ENCODE peak calls at places on chromosomes 13 and 19, in ten cellular contexts. B is psoas muscle, I is cardiac fibroblast, V is uterus, C is OCI-LY7, H is H1, W is lower leg skin, R is tibial nerve, J is sigmoid colon, Y is fibroblast of pulmonary artery. F is an unnamed sample.

GRCh38 chr13:76522083-76522755 is 364.0 kb downstream of the KCTD12 start:
- DNase-seq in Y (peak), W (no peak), J (no peak), R (no peak), H (no peak), C (no peak), V (no peak), B (no peak), I (peak), F (peak)

GRCh38 chr13:42747399-42747873 is 33.9 kb upstream of the FAM216B start:
- DNase-seq in H (no peak), V (no peak), C (no peak), R (no peak), J (no peak), Y (peak), I (peak), B (no peak), W (no peak), F (peak)

GRCh38 chr19:45705115-45705514 is 12.6 kb downstream of the QPCTL start:
- DNase-seq in Y (no peak), I (no peak), R (no peak), J (no peak), B (no peak), W (no peak), V (no peak), H (no peak), C (no peak), F (no peak)

GRCh38 chr13:73364706-73365105 is 305.9 kb downstream of the KLF5 start:
- DNase-seq in B (no peak), W (no peak), J (no peak), H (no peak), I (no peak), R (no peak), V (no peak), Y (no peak), C (no peak), F (no peak)

GRCh38 chr13:45786293-45786920 is 65.1 kb downstream of the SIAH3 start:
- DNase-seq in W (no peak), H (no peak), Y (no peak), I (no peak), C (no peak), J (no peak), R (no peak), B (no peak), V (no peak), F (no peak)

GRCh38 chr13:112092453-112092852 is 25.5 kb downstream of the SOX1 start:
- DNase-seq in B (no peak), Y (no peak), W (no peak), V (no peak), J (no peak), H (no peak), C (no peak), I (no peak), R (no peak), F (no peak)

GRCh38 chr13:40777166-40777956 is 6.4 kb upstream of the MRPS31 start:
- DNase-seq in H (no peak), I (peak), Y (peak), R (no peak), J (no peak), B (no peak), C (peak), V (peak), W (no peak), F (peak)

GRCh38 chr19:41998246-41999020 is 4.4 kb upstream of the ATP1A3 start:
- DNase-seq in R (no peak), Y (peak), I (peak), H (peak), W (no peak), C (peak), V (no peak), B (no peak), J (no peak), F (peak)

GRCh38 chr13:74093691-74094090 is 40.5 kb downstream of the KLF12 start:
- DNase-seq in C (no peak), V (no peak), I (no peak), W (no peak), R (no peak), J (no peak), H (no peak), B (no peak), Y (no peak), F (no peak)

GRCh38 chr13:79187917-79188699 is 217.9 kb downstream of the RBM26 start:
- DNase-seq in W (no peak), H (no peak), V (no peak), C (no peak), B (no peak), R (no peak), Y (no peak), J (no peak), I (no peak), F (peak)

GRCh38 chr19:13103961-13104847 is 1.5 kb upstream of the LYL1 start:
- DNase-seq in V (peak), B (peak), W (no peak), C (peak), Y (no peak), I (no peak), H (peak), J (peak), R (no peak), F (no peak)

GRCh38 chr19:35220315-35220921 is 8.1 kb downstream of the FAM187B start:
- DNase-seq in Y (peak), R (no peak), H (no peak), C (no peak), B (no peak), W (no peak), J (no peak), V (no peak), I (peak), F (no peak)

GRCh38 chr19:54469496-54469934 is 3.6 kb downstream of the CDC42EP5 start:
- DNase-seq in J (no peak), V (peak), H (no peak), C (no peak), R (no peak), W (no peak), I (no peak), Y (no peak), B (peak), F (peak)

GRCh38 chr19:34888091-34888490 is 38.6 kb upstream of the ZNF30 start:
- DNase-seq in B (no peak), I (no peak), J (no peak), W (no peak), C (no peak), V (no peak), R (no peak), H (no peak), Y (no peak), F (no peak)

GRCh38 chr19:30371960-30372824 is at the start of gene ZNF536:
- DNase-seq in H (no peak), Y (no peak), C (no peak), R (no peak), W (no peak), V (no peak), J (no peak), B (no peak), I (no peak), F (no peak)

GRCh38 chr19:55147408-55148251 is 1.4 kb downstream of the TNNT1 start:
- DNase-seq in W (no peak), H (peak), J (no peak), V (no peak), Y (no peak), I (no peak), R (no peak), B (peak), C (no peak), F (no peak)

GRCh38 chr13:37640499-37640898 is 41.9 kb upstream of the POSTN start:
- DNase-seq in V (no peak), J (no peak), I (peak), Y (peak), W (no peak), C (peak), B (no peak), H (no peak), R (no peak), F (peak)

GRCh38 chr19:43738780-43739211 is 16.0 kb downstream of the SMG9 start:
- DNase-seq in W (peak), J (no peak), C (no peak), H (no peak), R (no peak), B (no peak), Y (no peak), V (no peak), I (peak), F (no peak)

GRCh38 chr19:18292810-18293641 is 11.6 kb upstream of the JUND start:
- DNase-seq in C (peak), V (peak), B (peak), R (peak), I (peak), J (peak), W (peak), H (peak), Y (peak), F (no peak)

DNA sequence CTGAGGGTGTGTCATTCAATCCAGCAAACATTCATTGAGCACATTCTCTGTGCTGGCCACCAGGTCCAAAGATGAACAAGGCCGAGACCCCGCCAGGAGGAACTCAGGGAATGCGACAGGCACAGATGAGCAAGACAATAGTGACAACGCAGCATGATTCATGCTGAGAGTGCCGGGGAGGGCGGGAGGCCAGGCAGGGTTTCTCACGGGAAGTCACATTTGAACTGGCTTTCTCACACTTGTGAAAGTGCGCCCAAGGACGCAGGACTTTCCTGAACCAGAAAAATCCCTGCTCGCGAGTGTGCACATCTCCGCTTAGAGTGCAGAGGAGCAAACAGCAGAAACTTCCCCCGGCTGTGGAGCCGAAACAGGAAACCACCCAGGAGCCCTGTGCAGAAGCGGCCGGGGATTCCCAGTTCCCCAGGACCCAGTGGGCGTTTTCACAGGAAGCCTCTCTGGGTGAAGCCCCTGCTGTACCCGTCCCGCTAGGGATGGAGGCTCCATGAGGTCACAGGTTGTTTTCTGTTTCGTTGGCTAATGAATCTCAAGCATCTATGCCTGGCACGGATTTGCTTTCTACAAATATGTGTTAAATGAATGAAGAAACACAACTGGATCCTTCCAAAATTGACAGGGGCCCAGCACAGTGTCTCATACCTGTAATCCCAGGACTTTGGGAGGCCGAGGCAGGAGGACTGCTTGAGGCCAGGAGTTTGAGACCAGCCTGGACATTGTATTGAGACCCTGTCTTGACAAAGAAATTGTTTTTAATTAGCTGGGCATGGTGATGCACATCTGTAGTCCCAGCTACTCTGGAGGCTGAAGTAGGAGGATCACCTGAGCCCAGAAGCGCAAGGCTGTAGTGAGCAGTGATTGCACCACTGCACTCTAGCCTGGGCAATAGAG is 68.4 kb upstream of the TM9SF2 start:
- DNase-seq in B (peak), H (no peak), J (peak), R (peak), Y (peak), I (peak), W (peak), V (peak), C (peak), F (peak)
- H3K4me3 ChIP-seq in B (peak), H (peak), J (peak), R (no peak), Y (peak), I (peak), W (no peak), V (no peak), C (peak), F (no peak)

GRCh38 chr13:66375756-66376155 is 854.4 kb downstream of the PCDH9 start:
- DNase-seq in R (no peak), V (no peak), H (no peak), J (no peak), B (no peak), C (no peak), I (no peak), Y (no peak), W (no peak), F (no peak)
- TF ChIP-seq CTCF in R (no peak), V (no peak), H (no peak), J (no peak), B (no peak), C (no peak), I (no peak), Y (no peak), W (no peak), F (no peak)

GRCh38 chr19:1846517-1847205 is 1.6 kb downstream of the REXO1 start:
- DNase-seq in V (no peak), B (peak), C (no peak), W (no peak), I (no peak), H (no peak), R (no peak), Y (no peak), J (no peak), F (no peak)
- H3K4me3 ChIP-seq in V (peak), B (peak), C (peak), W (no peak), I (peak), H (peak), R (no peak), Y (peak), J (peak), F (peak)

GRCh38 chr13:96984061-96984508 is 10.2 kb downstream of the OXGR1 start:
- DNase-seq in R (no peak), W (peak), V (peak), B (no peak), H (no peak), I (no peak), C (no peak), J (no peak), Y (peak), F (peak)
- TF ChIP-seq CTCF in R (no peak), W (no peak), V (peak), B (no peak), H (peak), I (peak), C (peak), J (peak), Y (peak), F (peak)

GRCh38 chr13:20955496-20955895 is 53.0 kb upstream of the XPO4 start:
- DNase-seq in V (no peak), R (no peak), Y (no peak), J (no peak), W (no peak), H (no peak), C (no peak), I (no peak), B (no peak), F (no peak)

GRCh38 chr13:20964904-20965303 is 62.4 kb upstream of the XPO4 start:
- DNase-seq in R (no peak), W (no peak), J (no peak), B (no peak), H (no peak), C (no peak), Y (no peak), I (no peak), V (no peak), F (peak)

GRCh38 chr13:20960663-20961309 is 58.2 kb upstream of the XPO4 start:
- DNase-seq in I (no peak), V (no peak), J (no peak), H (no peak), C (no peak), B (no peak), R (no peak), Y (no peak), W (no peak), F (no peak)
- H3K4me3 ChIP-seq in I (no peak), V (no peak), J (no peak), H (no peak), C (no peak), B (peak), R (no peak), Y (peak), W (no peak), F (no peak)

GRCh38 chr13:114038900-114039299 is 65.0 kb upstream of the C13orf46 start:
- DNase-seq in V (no peak), I (no peak), W (no peak), B (no peak), C (no peak), R (no peak), J (no peak), H (no peak), Y (no peak), F (no peak)
- TF ChIP-seq CTCF in V (no peak), I (no peak), W (no peak), B (no peak), C (no peak), R (no peak), J (no peak), H (no peak), Y (no peak), F (no peak)

DNA sequence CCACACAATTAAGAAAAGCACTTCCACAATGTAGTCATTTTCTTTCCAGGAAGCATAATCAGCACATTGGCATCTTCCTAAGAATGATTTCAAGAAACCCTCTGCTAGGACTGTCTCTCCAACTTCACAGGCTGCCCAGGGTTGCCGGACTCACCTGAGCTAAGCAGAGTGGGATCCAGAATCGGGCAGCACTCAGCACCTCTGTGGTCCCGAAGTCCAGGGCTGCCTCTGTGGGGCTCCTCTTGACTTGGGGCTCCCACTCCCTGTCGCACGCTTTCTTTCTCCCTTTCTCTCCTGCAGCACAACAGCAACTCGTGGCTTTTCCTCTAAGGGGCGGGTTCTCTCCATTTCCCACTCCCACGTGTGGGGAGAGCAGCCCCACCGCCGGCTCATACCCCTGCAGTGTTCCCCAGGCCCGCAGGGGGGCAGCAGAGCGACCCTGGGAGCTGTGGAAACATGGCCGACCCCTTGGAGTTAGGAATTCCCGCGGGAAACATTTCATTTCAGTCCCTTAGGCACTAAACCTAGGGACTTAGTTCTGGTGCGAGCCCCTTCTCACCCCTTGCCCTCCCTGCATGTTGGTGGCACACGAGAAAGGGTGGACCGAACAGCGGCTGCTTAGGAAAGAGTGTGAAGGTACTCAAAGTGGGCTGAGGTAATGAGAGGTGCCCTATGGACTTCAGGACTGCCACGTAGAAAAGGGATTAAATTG is at the start of gene TMEM272:
- DNase-seq in Y (peak), C (peak), I (peak), W (no peak), B (peak), H (peak), J (no peak), R (no peak), V (peak), F (peak)
- H3K4me3 ChIP-seq in Y (no peak), C (no peak), I (no peak), W (no peak), B (peak), H (no peak), J (no peak), R (no peak), V (no peak), F (no peak)

GRCh38 chr13:108155185-108156106 is 59.9 kb downstream of the LIG4 start:
- DNase-seq in W (no peak), R (peak), B (peak), H (peak), Y (peak), C (peak), I (peak), J (no peak), V (peak), F (peak)
- TF ChIP-seq CTCF in W (no peak), R (peak), B (peak), H (peak), Y (peak), C (peak), I (peak), J (peak), V (peak), F (peak)

GRCh38 chr19:8358948-8359347 is 5.0 kb upstream of the ANGPTL4 start:
- DNase-seq in I (no peak), Y (no peak), C (no peak), W (no peak), R (no peak), V (no peak), J (no peak), H (no peak), B (no peak), F (no peak)

GRCh38 chr19:8360196-8360595 is 3.8 kb upstream of the ANGPTL4 start:
- DNase-seq in R (no peak), B (no peak), H (no peak), Y (no peak), I (no peak), W (no peak), V (no peak), J (no peak), C (no peak), F (no peak)

GRCh38 chr19:8366121-8366581 is 2.2 kb downstream of the ANGPTL4 start:
- DNase-seq in I (no peak), H (no peak), B (no peak), W (no peak), C (no peak), V (no peak), Y (no peak), J (no peak), R (no peak), F (no peak)

GRCh38 chr19:8363803-8364771 is at the start of gene ANGPTL4:
- DNase-seq in Y (peak), J (peak), B (peak), R (peak), I (peak), W (peak), C (no peak), V (peak), H (peak), F (peak)

GRCh38 chr19:8361921-8362793 is 1.8 kb upstream of the ANGPTL4 start:
- DNase-seq in Y (peak), I (peak), C (no peak), R (peak), W (peak), H (no peak), V (peak), J (peak), B (peak), F (peak)
- H3K4me3 ChIP-seq in Y (no peak), I (no peak), C (no peak), R (no peak), W (no peak), H (no peak), V (no peak), J (peak), B (peak), F (no peak)